ENCODE peak calls at places on chromosomes 12 and 14, in six cellular contexts. One of them, this sample, is unnamed.

GRCh38 chr12:4763549-4763948 is 43.3 kb downstream of the GALNT8 start:
- DNase-seq in Right ventricle myocardium superior: no peak
- DNase-seq in GM06990: no peak
- DNase-seq in NCI-H1092: peak
- DNase-seq in kidney glomerular epithelial cell: no peak
- DNase-seq in T-helper 17 cell: no peak
- DNase-seq in this sample: no peak

GRCh38 chr12:82299617-82300016 is 58.6 kb downstream of the CCDC59 start:
- DNase-seq in NCI-H1092: no peak
- DNase-seq in GM06990: no peak
- DNase-seq in Right ventricle myocardium superior: no peak
- DNase-seq in kidney glomerular epithelial cell: peak
- DNase-seq in T-helper 17 cell: no peak
- DNase-seq in this sample: no peak

GRCh38 chr12:45725631-45726593 is 3.6 kb upstream of the ARID2 start:
- DNase-seq in NCI-H1092: peak
- DNase-seq in T-helper 17 cell: no peak
- DNase-seq in Right ventricle myocardium superior: no peak
- DNase-seq in GM06990: peak
- DNase-seq in kidney glomerular epithelial cell: peak
- DNase-seq in this sample: no peak

GRCh38 chr12:26198742-26199141 is 3.4 kb downstream of the SSPN start:
- DNase-seq in NCI-H1092: no peak
- DNase-seq in Right ventricle myocardium superior: no peak
- DNase-seq in kidney glomerular epithelial cell: no peak
- DNase-seq in T-helper 17 cell: no peak
- DNase-seq in GM06990: no peak
- DNase-seq in this sample: no peak

GRCh38 chr14:61950340-61950739 is 188.1 kb downstream of the SNAPC1 start:
- DNase-seq in GM06990: no peak
- DNase-seq in T-helper 17 cell: no peak
- DNase-seq in Right ventricle myocardium superior: no peak
- DNase-seq in NCI-H1092: no peak
- DNase-seq in kidney glomerular epithelial cell: peak
- DNase-seq in this sample: no peak

GRCh38 chr14:63454863-63455622 is 88.1 kb downstream of the PPP2R5E start:
- DNase-seq in kidney glomerular epithelial cell: no peak
- DNase-seq in NCI-H1092: peak
- DNase-seq in T-helper 17 cell: no peak
- DNase-seq in GM06990: no peak
- DNase-seq in Right ventricle myocardium superior: no peak
- DNase-seq in this sample: peak

GRCh38 chr12:129844662-129845061 is 59.2 kb downstream of the TMEM132D start:
- DNase-seq in NCI-H1092: no peak
- DNase-seq in GM06990: no peak
- DNase-seq in Right ventricle myocardium superior: no peak
- DNase-seq in kidney glomerular epithelial cell: peak
- DNase-seq in T-helper 17 cell: no peak
- DNase-seq in this sample: no peak

GRCh38 chr12:116916714-116917114 is 6.0 kb downstream of the FBXW8 start:
- DNase-seq in kidney glomerular epithelial cell: peak
- DNase-seq in NCI-H1092: no peak
- DNase-seq in T-helper 17 cell: no peak
- DNase-seq in Right ventricle myocardium superior: no peak
- DNase-seq in GM06990: peak
- DNase-seq in this sample: peak

GRCh38 chr12:93803408-93803807 is 126.2 kb downstream of the CRADD start:
- DNase-seq in kidney glomerular epithelial cell: peak
- DNase-seq in T-helper 17 cell: no peak
- DNase-seq in GM06990: no peak
- DNase-seq in NCI-H1092: no peak
- DNase-seq in Right ventricle myocardium superior: no peak
- DNase-seq in this sample: peak

GRCh38 chr14:39395555-39396254 is 36.5 kb downstream of the FBXO33 start:
- DNase-seq in NCI-H1092: no peak
- DNase-seq in T-helper 17 cell: no peak
- DNase-seq in kidney glomerular epithelial cell: no peak
- DNase-seq in GM06990: peak
- DNase-seq in Right ventricle myocardium superior: no peak
- DNase-seq in this sample: no peak

GRCh38 chr14:34733245-34733644 is 18.9 kb upstream of the CFL2 start:
- DNase-seq in T-helper 17 cell: no peak
- DNase-seq in kidney glomerular epithelial cell: peak
- DNase-seq in Right ventricle myocardium superior: no peak
- DNase-seq in GM06990: no peak
- DNase-seq in NCI-H1092: no peak
- DNase-seq in this sample: no peak

GRCh38 chr12:92597997-92598396 is 104.8 kb upstream of the PLEKHG7 start:
- DNase-seq in Right ventricle myocardium superior: no peak
- DNase-seq in NCI-H1092: no peak
- DNase-seq in T-helper 17 cell: no peak
- DNase-seq in kidney glomerular epithelial cell: peak
- DNase-seq in GM06990: no peak
- DNase-seq in this sample: no peak

GRCh38 chr14:95183532-95184412 is 26.4 kb upstream of the DICER1 start:
- DNase-seq in T-helper 17 cell: no peak
- DNase-seq in NCI-H1092: no peak
- DNase-seq in GM06990: no peak
- DNase-seq in kidney glomerular epithelial cell: peak
- DNase-seq in Right ventricle myocardium superior: no peak
- DNase-seq in this sample: no peak

GRCh38 chr14:59028476-59029202 is 159.8 kb upstream of the DAAM1 start:
- DNase-seq in NCI-H1092: peak
- DNase-seq in kidney glomerular epithelial cell: peak
- DNase-seq in Right ventricle myocardium superior: peak
- DNase-seq in T-helper 17 cell: no peak
- DNase-seq in GM06990: peak
- DNase-seq in this sample: peak

GRCh38 chr12:32650508-32650907 is 28.6 kb upstream of the DNM1L start:
- DNase-seq in Right ventricle myocardium superior: no peak
- DNase-seq in T-helper 17 cell: no peak
- DNase-seq in GM06990: no peak
- DNase-seq in NCI-H1092: no peak
- DNase-seq in kidney glomerular epithelial cell: no peak
- DNase-seq in this sample: no peak

GRCh38 chr14:78403278-78403815 is 233.2 kb downstream of the NRXN3 start:
- DNase-seq in T-helper 17 cell: no peak
- DNase-seq in NCI-H1092: no peak
- DNase-seq in GM06990: peak
- DNase-seq in kidney glomerular epithelial cell: peak
- DNase-seq in Right ventricle myocardium superior: no peak
- DNase-seq in this sample: no peak

GRCh38 chr14:77024171-77024627 is 4.3 kb downstream of the IRF2BPL start:
- DNase-seq in Right ventricle myocardium superior: peak
- DNase-seq in kidney glomerular epithelial cell: no peak
- DNase-seq in NCI-H1092: no peak
- DNase-seq in GM06990: no peak
- DNase-seq in T-helper 17 cell: peak
- DNase-seq in this sample: no peak

GRCh38 chr12:116202433-116202832 is 75.1 kb downstream of the MED13L start:
- DNase-seq in NCI-H1092: no peak
- DNase-seq in GM06990: no peak
- DNase-seq in Right ventricle myocardium superior: no peak
- DNase-seq in kidney glomerular epithelial cell: no peak
- DNase-seq in T-helper 17 cell: no peak
- DNase-seq in this sample: no peak

GRCh38 chr12:29241821-29242591 is 92.9 kb downstream of the FAR2 start:
- DNase-seq in NCI-H1092: no peak
- DNase-seq in GM06990: peak
- DNase-seq in T-helper 17 cell: no peak
- DNase-seq in kidney glomerular epithelial cell: peak
- DNase-seq in Right ventricle myocardium superior: no peak
- DNase-seq in this sample: peak

GRCh38 chr12:20716037-20716436 is 20.9 kb downstream of the SLCO1C1 start:
- DNase-seq in T-helper 17 cell: no peak
- DNase-seq in NCI-H1092: no peak
- DNase-seq in GM06990: no peak
- DNase-seq in Right ventricle myocardium superior: no peak
- DNase-seq in kidney glomerular epithelial cell: no peak
- DNase-seq in this sample: no peak

GRCh38 chr14:31024042-31024480 is 1.4 kb upstream of the AP4S1 start:
- DNase-seq in T-helper 17 cell: no peak
- DNase-seq in Right ventricle myocardium superior: no peak
- DNase-seq in GM06990: no peak
- DNase-seq in NCI-H1092: no peak
- DNase-seq in kidney glomerular epithelial cell: no peak
- DNase-seq in this sample: no peak

GRCh38 chr12:12466157-12466556 is 96.5 kb downstream of the DUSP16 start:
- DNase-seq in T-helper 17 cell: peak
- DNase-seq in Right ventricle myocardium superior: no peak
- DNase-seq in kidney glomerular epithelial cell: no peak
- DNase-seq in NCI-H1092: no peak
- DNase-seq in GM06990: no peak
- DNase-seq in this sample: no peak

GRCh38 chr12:3271146-3271545 is 194.0 kb downstream of the TSPAN9 start:
- DNase-seq in kidney glomerular epithelial cell: no peak
- DNase-seq in NCI-H1092: no peak
- DNase-seq in Right ventricle myocardium superior: no peak
- DNase-seq in T-helper 17 cell: no peak
- DNase-seq in GM06990: no peak
- DNase-seq in this sample: no peak

GRCh38 chr12:51371295-51371953 is 19.8 kb downstream of the GALNT6 start:
- DNase-seq in T-helper 17 cell: no peak
- DNase-seq in kidney glomerular epithelial cell: peak
- DNase-seq in GM06990: no peak
- DNase-seq in NCI-H1092: no peak
- DNase-seq in Right ventricle myocardium superior: peak
- DNase-seq in this sample: peak

This sample was measured in GM04503.